ENCODE peak calls at places on chromosomes 3 and 15, in four cellular contexts. E is brain microvascular endothelial cell, T is endothelial cell of umbilical vein, K is A549. X is an unnamed sample.

GRCh38 chr15:88775776-88776175 is 27.5 kb upstream of the ACAN start:
- DNase-seq in E (no peak), T (no peak), K (no peak), X (no peak)

GRCh38 chr3:177329854-177330253 is 132.6 kb upstream of the TBL1XR1 start:
- DNase-seq in E (no peak), T (no peak), K (no peak), X (no peak)

GRCh38 chr15:101188517-101189340 is 63.1 kb downstream of the CHSY1 start:
- DNase-seq in E (peak), T (peak), K (no peak), X (no peak)

GRCh38 chr3:194040501-194041273 is 95.3 kb upstream of the HES1 start:
- DNase-seq in E (no peak), T (peak), K (no peak), X (no peak)

GRCh38 chr15:72850833-72851232 is 67.3 kb upstream of the ADPGK start:
- DNase-seq in E (no peak), T (no peak), K (no peak), X (no peak)

GRCh38 chr3:43497905-43498365 is 123.9 kb downstream of the ANO10 start:
- DNase-seq in E (no peak), T (peak), K (no peak), X (no peak)

GRCh38 chr15:76337047-76337738 is 620 bp downstream of the ISL2 start:
- DNase-seq in E (no peak), T (peak), K (peak), X (peak)

GRCh38 chr3:126523745-126524428 is at the start of gene CHST13:
- DNase-seq in E (no peak), T (no peak), K (peak), X (no peak)

GRCh38 chr3:129240436-129240835 is 9.0 kb upstream of the COPG1 start:
- DNase-seq in E (no peak), T (no peak), K (no peak), X (no peak)

GRCh38 chr15:31274496-31275330 is 51.9 kb upstream of the KLF13 start:
- DNase-seq in E (no peak), T (no peak), K (no peak), X (no peak)

GRCh38 chr3:125220681-125221429 is 8.3 kb upstream of the SLC12A8 start:
- DNase-seq in E (no peak), T (no peak), K (no peak), X (no peak)

GRCh38 chr3:71582612-71583568 is 638 bp downstream of the FOXP1 start:
- DNase-seq in E (peak), T (peak), K (peak), X (peak)

GRCh38 chr3:173893066-173893465 is 495.5 kb downstream of the NLGN1 start:
- DNase-seq in E (peak), T (peak), K (no peak), X (no peak)

GRCh38 chr3:25894101-25894500 is 104.2 kb downstream of the OXSM start:
- DNase-seq in E (no peak), T (no peak), K (no peak), X (no peak)

GRCh38 chr3:187334904-187335303 is 33.3 kb upstream of the RTP4 start:
- DNase-seq in E (no peak), T (no peak), K (no peak), X (no peak)

GRCh38 chr3:195182470-195182795 is 88.5 kb downstream of the XXYLT1 start:
- DNase-seq in E (peak), T (peak), K (no peak), X (peak)

GRCh38 chr3:105791919-105792786 is 76.7 kb downstream of the CBLB start:
- DNase-seq in E (peak), T (no peak), K (peak), X (no peak)

GRCh38 chr3:46947981-46948791 is 28.4 kb downstream of the CCDC12 start:
- DNase-seq in E (peak), T (peak), K (peak), X (peak)

GRCh38 chr15:70775160-70775559 is 11.8 kb upstream of the UACA start:
- DNase-seq in E (peak), T (peak), K (peak), X (no peak)

GRCh38 chr15:65833501-65834220 is 35.6 kb upstream of the RAB11A start:
- DNase-seq in E (no peak), T (peak), K (no peak), X (peak)

GRCh38 chr3:44584646-44585501 is at the start of gene ZNF660:
- DNase-seq in E (peak), T (peak), K (no peak), X (no peak)

GRCh38 chr3:177482048-177482741 is 284.9 kb upstream of the TBL1XR1 start:
- DNase-seq in E (no peak), T (no peak), K (no peak), X (no peak)

GRCh38 chr3:13484861-13485590 is 4.9 kb downstream of the HDAC11 start:
- DNase-seq in E (peak), T (no peak), K (peak), X (peak)

GRCh38 chr3:80993241-80993945 is 768.1 kb downstream of the GBE1 start:
- DNase-seq in E (no peak), T (no peak), K (no peak), X (no peak)

GRCh38 chr15:40343512-40343911 is 2.8 kb upstream of the CCDC9B start:
- DNase-seq in E (peak), T (peak), K (no peak), X (no peak)

GRCh38 chr3:17806201-17806600 is 63.8 kb upstream of the TBC1D5 start:
- DNase-seq in E (no peak), T (no peak), K (no peak), X (no peak)

GRCh38 chr3:60055765-60056164 is 1005.9 kb upstream of the CFAP20DC start:
- DNase-seq in E (peak), T (no peak), K (no peak), X (no peak)

GRCh38 chr3:62559831-62560445 is 186.6 kb upstream of the FEZF2 start:
- DNase-seq in E (peak), T (peak), K (peak), X (no peak)

GRCh38 chr3:84820126-84820525 is 138.7 kb upstream of the CADM2 start:
- DNase-seq in E (no peak), T (no peak), K (no peak), X (no peak)

GRCh38 chr3:139552632-139553335 is 13.2 kb upstream of the RBP1 start:
- DNase-seq in E (no peak), T (no peak), K (no peak), X (no peak)

GRCh38 chr3:69119138-69119537 is 3.3 kb downstream of the LMOD3 start:
- DNase-seq in E (no peak), T (no peak), K (no peak), X (no peak)

GRCh38 chr15:51869074-51869425 is 39.6 kb downstream of the TMOD3 start:
- DNase-seq in E (peak), T (peak), K (peak), X (no peak)

GRCh38 chr15:29792426-29793159 is 29.7 kb downstream of the TJP1 start:
- DNase-seq in E (peak), T (no peak), K (no peak), X (no peak)

GRCh38 chr15:71337197-71337845 is 222.1 kb downstream of the THSD4 start:
- DNase-seq in E (no peak), T (no peak), K (no peak), X (no peak)

GRCh38 chr3:174023445-174023844 is 625.9 kb downstream of the NLGN1 start:
- DNase-seq in E (no peak), T (no peak), K (no peak), X (no peak)

GRCh38 chr3:171606151-171606751 is 146.0 kb upstream of the TNIK start:
- DNase-seq in E (peak), T (no peak), K (no peak), X (no peak)

GRCh38 chr15:43376017-43376705 is 5.3 kb downstream of the TUBGCP4 start:
- DNase-seq in E (peak), T (peak), K (peak), X (peak)

GRCh38 chr3:80677796-80678195 is 910.0 kb upstream of the ROBO1 start:
- DNase-seq in E (peak), T (peak), K (no peak), X (no peak)

GRCh38 chr15:72784233-72784876 is 797 bp upstream of the ADPGK start:
- DNase-seq in E (peak), T (peak), K (peak), X (peak)

GRCh38 chr3:70703305-70704102 is 391.1 kb upstream of the MDFIC2 start:
- DNase-seq in E (no peak), T (peak), K (no peak), X (no peak)